ENCODE peak calls at places on chromosome 20, in four cellular contexts. One of them, this sample, is unnamed.

GRCh38 chr20:10783660-10784336 is 110.0 kb upstream of the JAG1 start:
- DNase-seq in H1: no peak
- DNase-seq in HepG2: no peak
- DNase-seq in K562: no peak
- DNase-seq in this sample: no peak

GRCh38 chr20:48656661-48657211 is 171.1 kb downstream of the PREX1 start:
- DNase-seq in H1: no peak
- DNase-seq in K562: peak
- DNase-seq in HepG2: peak
- DNase-seq in this sample: no peak

GRCh38 chr20:11484479-11484878 is 433.2 kb upstream of the BTBD3 start:
- DNase-seq in HepG2: no peak
- DNase-seq in H1: no peak
- DNase-seq in K562: no peak
- DNase-seq in this sample: no peak

GRCh38 chr20:63138855-63139341 is 77.0 kb downstream of the YTHDF1 start:
- DNase-seq in H1: no peak
- DNase-seq in K562: no peak
- DNase-seq in HepG2: no peak
- DNase-seq in this sample: no peak

GRCh38 chr20:48605364-48606116 is 222.3 kb downstream of the PREX1 start:
- DNase-seq in K562: no peak
- DNase-seq in H1: no peak
- DNase-seq in HepG2: no peak
- DNase-seq in this sample: no peak

GRCh38 chr20:58012731-58013510 is 215.5 kb downstream of the ANKRD60 start:
- DNase-seq in K562: no peak
- DNase-seq in HepG2: no peak
- DNase-seq in H1: no peak
- DNase-seq in this sample: no peak

GRCh38 chr20:48463096-48463710 is 364.6 kb downstream of the PREX1 start:
- DNase-seq in K562: no peak
- DNase-seq in HepG2: no peak
- DNase-seq in H1: no peak
- DNase-seq in this sample: no peak

GRCh38 chr20:8519887-8520286 is 387.8 kb downstream of the PLCB1 start:
- DNase-seq in K562: no peak
- DNase-seq in H1: no peak
- DNase-seq in HepG2: no peak
- DNase-seq in this sample: no peak

GRCh38 chr20:45496166-45496565 is 19.3 kb downstream of the SPINT3 start:
- DNase-seq in K562: no peak
- DNase-seq in HepG2: no peak
- DNase-seq in H1: no peak
- DNase-seq in this sample: no peak

GRCh38 chr20:48166082-48166835 is 381.0 kb upstream of the SULF2 start:
- DNase-seq in H1: no peak
- DNase-seq in HepG2: no peak
- DNase-seq in K562: no peak
- DNase-seq in this sample: no peak

GRCh38 chr20:24999568-24999967 is 7.0 kb upstream of the APMAP start:
- DNase-seq in H1: no peak
- DNase-seq in K562: no peak
- DNase-seq in HepG2: no peak
- DNase-seq in this sample: no peak

GRCh38 chr20:57124346-57124745 is 142.1 kb downstream of the BMP7 start:
- DNase-seq in HepG2: no peak
- DNase-seq in H1: no peak
- DNase-seq in K562: no peak
- DNase-seq in this sample: no peak

GRCh38 chr20:14865169-14865568 is 527.8 kb upstream of the FLRT3 start:
- DNase-seq in H1: no peak
- DNase-seq in HepG2: no peak
- DNase-seq in K562: no peak
- DNase-seq in this sample: no peak

GRCh38 chr20:8303651-8304050 is 171.6 kb downstream of the PLCB1 start:
- DNase-seq in K562: no peak
- DNase-seq in H1: no peak
- DNase-seq in HepG2: no peak
- DNase-seq in this sample: no peak

GRCh38 chr20:13261460-13262301 is 40.6 kb downstream of the ISM1 start:
- DNase-seq in H1: peak
- DNase-seq in HepG2: peak
- DNase-seq in K562: peak
- DNase-seq in this sample: peak

GRCh38 chr20:31967830-31968249 is at the start of gene XKR7:
- DNase-seq in HepG2: no peak
- DNase-seq in K562: peak
- DNase-seq in H1: no peak
- DNase-seq in this sample: no peak

GRCh38 chr20:37880726-37881591 is 22.0 kb upstream of the VSTM2L start:
- DNase-seq in H1: no peak
- DNase-seq in K562: peak
- DNase-seq in HepG2: peak
- DNase-seq in this sample: no peak

GRCh38 chr20:9532069-9532809 is 17.8 kb downstream of the LAMP5 start:
- DNase-seq in H1: no peak
- DNase-seq in HepG2: no peak
- DNase-seq in K562: no peak
- DNase-seq in this sample: no peak

GRCh38 chr20:8183526-8183925 is 51.5 kb downstream of the PLCB1 start:
- DNase-seq in H1: no peak
- DNase-seq in K562: no peak
- DNase-seq in HepG2: no peak
- DNase-seq in this sample: no peak

GRCh38 chr20:4519530-4519929 is 202.2 kb upstream of the PRND start:
- DNase-seq in K562: peak
- DNase-seq in HepG2: no peak
- DNase-seq in H1: no peak
- DNase-seq in this sample: peak

GRCh38 chr20:15834857-15835256 is 738.4 kb downstream of the KIF16B start:
- DNase-seq in K562: no peak
- DNase-seq in HepG2: no peak
- DNase-seq in H1: no peak
- DNase-seq in this sample: no peak

GRCh38 chr20:51542033-51542893 is at the start of gene NFATC2:
- DNase-seq in H1: peak
- DNase-seq in HepG2: peak
- DNase-seq in K562: peak
- DNase-seq in this sample: peak

GRCh38 chr20:56626367-56627121 is 2.6 kb upstream of the TFAP2C start:
- DNase-seq in H1: peak
- DNase-seq in K562: peak
- DNase-seq in HepG2: no peak
- DNase-seq in this sample: no peak

GRCh38 chr20:59571591-59572314 is 32.6 kb upstream of the PHACTR3 start:
- DNase-seq in H1: no peak
- DNase-seq in HepG2: peak
- DNase-seq in K562: peak
- DNase-seq in this sample: peak

GRCh38 chr20:25276533-25277050 is 28.7 kb downstream of the PYGB start:
- DNase-seq in HepG2: no peak
- DNase-seq in K562: no peak
- DNase-seq in H1: no peak
- DNase-seq in this sample: no peak

GRCh38 chr20:46065006-46065405 is 24.8 kb downstream of the NCOA5 start:
- DNase-seq in H1: no peak
- DNase-seq in HepG2: no peak
- DNase-seq in K562: no peak
- DNase-seq in this sample: no peak

GRCh38 chr20:50188879-50189680 is 1.6 kb upstream of the CEBPB start:
- DNase-seq in HepG2: peak
- DNase-seq in H1: no peak
- DNase-seq in K562: no peak
- DNase-seq in this sample: no peak

GRCh38 chr20:50188287-50188688 is 2.3 kb upstream of the CEBPB start:
- DNase-seq in H1: no peak
- DNase-seq in K562: no peak
- DNase-seq in HepG2: no peak
- DNase-seq in this sample: no peak

GRCh38 chr20:50190251-50191064 is at the start of gene CEBPB:
- DNase-seq in K562: peak
- DNase-seq in HepG2: peak
- DNase-seq in H1: no peak
- DNase-seq in this sample: peak

GRCh38 chr20:50191065-50191565 is 485 bp downstream of the CEBPB start:
- DNase-seq in K562: peak
- DNase-seq in H1: no peak
- DNase-seq in HepG2: no peak
- DNase-seq in this sample: no peak

DNA sequence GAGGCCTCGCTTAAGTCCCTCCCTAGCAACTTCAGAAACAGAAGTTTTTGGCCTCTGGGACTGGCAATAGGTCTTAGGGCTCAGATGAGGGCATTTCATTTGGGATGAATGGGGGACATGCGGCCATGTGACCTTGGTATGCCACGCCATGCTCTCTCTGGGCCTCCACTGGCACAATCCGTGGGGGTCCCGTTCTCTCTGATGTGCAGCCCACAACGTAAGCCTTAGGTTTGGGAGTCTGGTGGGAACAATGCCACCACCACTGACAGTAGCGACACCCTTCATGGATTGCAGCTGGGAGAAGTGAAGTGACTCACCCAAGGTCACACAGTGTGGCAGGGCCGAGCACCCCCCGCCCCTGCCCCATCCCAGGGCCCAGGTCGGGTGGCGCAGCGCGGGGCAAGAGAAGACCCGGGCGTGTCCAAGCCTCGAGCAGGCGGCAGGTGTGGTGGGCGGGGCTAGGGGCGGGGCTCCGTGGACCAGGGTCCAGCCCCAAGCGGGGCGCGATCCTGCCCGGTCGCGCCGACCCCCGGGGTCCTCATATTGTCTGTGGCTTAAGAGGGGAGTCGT is 864 bp upstream of the CEBPB start:
- DNase-seq in H1: no peak
- DNase-seq in HepG2: peak
- DNase-seq in K562: peak
- DNase-seq in this sample: no peak
- TF ChIP-seq POLR2A in H1: no peak
- TF ChIP-seq POLR2A in HepG2: no peak
- TF ChIP-seq POLR2A in K562: no peak
- TF ChIP-seq POLR2A in this sample: no peak

DNA sequence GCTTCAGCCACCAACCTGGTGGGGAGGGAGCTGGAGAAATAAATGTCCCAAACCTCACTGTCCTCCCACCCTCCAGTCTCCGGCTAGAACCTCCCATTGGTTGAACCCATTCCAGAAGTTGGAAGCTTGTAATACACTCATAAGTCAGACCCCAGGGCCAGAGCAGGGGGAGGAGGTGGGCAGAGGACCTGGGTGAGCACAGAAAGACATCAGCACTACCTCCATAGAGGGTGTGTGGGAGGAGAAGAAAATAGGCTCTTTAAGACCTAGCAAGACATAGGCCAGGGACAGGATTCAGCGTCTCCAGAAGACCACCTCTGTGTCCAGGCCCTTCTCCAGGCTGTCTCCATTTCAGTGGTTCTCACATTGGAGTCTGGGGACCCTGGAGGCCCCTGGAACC is 73.3 kb upstream of the TOP1 start:
- DNase-seq in H1: no peak
- DNase-seq in K562: no peak
- DNase-seq in HepG2: no peak
- DNase-seq in this sample: no peak
- TF ChIP-seq POLR2AphosphoS5 in H1: no peak
- TF ChIP-seq POLR2AphosphoS5 in K562: no peak
- TF ChIP-seq POLR2AphosphoS5 in HepG2: no peak
- TF ChIP-seq POLR2AphosphoS5 in this sample: no peak

DNA sequence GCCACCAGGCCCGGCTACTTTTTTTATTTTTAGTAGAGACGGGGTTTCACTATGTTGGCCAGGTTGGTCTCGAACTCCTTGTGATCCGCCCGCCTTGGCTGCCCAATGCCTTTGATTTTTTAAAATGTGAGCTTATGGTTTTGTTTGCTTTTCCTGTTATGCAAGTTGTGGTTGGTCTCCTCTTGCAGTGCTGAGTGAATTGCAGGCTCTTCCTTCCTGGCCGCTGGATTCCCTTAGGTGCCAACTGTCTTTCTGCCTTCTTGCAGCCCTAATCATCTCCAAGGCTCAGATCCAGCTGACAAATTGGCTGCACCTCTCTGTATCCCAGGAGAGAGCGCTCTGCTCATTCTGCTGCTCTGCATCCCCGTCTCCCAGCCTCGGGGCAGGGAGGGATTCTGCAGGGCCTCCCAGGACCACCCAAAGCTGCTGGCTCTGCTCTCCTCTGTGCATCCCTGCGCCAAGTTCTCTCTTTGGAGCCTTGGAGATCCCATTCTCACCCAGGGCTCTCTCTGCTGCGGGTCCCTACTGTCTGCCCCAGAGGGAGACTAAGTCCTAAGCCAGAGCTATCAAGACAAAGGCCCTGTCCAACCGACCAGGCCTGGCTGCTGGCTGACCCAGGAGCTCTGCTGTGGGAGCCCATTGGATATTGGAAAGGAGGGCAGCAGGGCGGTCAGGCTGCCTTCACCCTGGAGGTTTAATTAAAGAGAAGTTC is 14.1 kb upstream of the EMILIN3 start:
- DNase-seq in H1: no peak
- DNase-seq in HepG2: no peak
- DNase-seq in K562: no peak
- DNase-seq in this sample: no peak
- TF ChIP-seq TAF1 in H1: no peak
- TF ChIP-seq TAF1 in HepG2: no peak
- TF ChIP-seq TAF1 in K562: no peak
- TF ChIP-seq TAF1 in this sample: no peak

GRCh38 chr20:33488201-33488600 is 1.7 kb upstream of the CBFA2T2 start:
- DNase-seq in HepG2: no peak
- DNase-seq in H1: no peak
- DNase-seq in K562: no peak
- DNase-seq in this sample: no peak
- TF ChIP-seq POLR2A in HepG2: no peak
- TF ChIP-seq POLR2A in H1: no peak
- TF ChIP-seq POLR2A in K562: no peak
- TF ChIP-seq POLR2A in this sample: no peak

This sample was measured in GM12892.